ENCODE peak calls at places on chromosomes 11 and 22, in four cellular contexts. C is OCI-LY7, J is HepG2, H is mammary epithelial cell. S is an unnamed sample.

GRCh38 chr11:76228122-76229000 is 22.1 kb upstream of the WNT11 start:
- DNase-seq in C (no peak), J (no peak), H (no peak), S (no peak)

GRCh38 chr11:86143429-86144030 is 74.6 kb upstream of the PICALM start:
- DNase-seq in C (no peak), J (no peak), H (no peak), S (peak)

GRCh38 chr11:11813288-11813962 is 28.3 kb upstream of the USP47 start:
- DNase-seq in C (no peak), J (peak), H (peak), S (peak)

GRCh38 chr11:64876226-64876750 is 2.1 kb downstream of the EHD1 start:
- DNase-seq in C (no peak), J (no peak), H (no peak), S (no peak)

GRCh38 chr11:19577849-19578619 is 134.6 kb upstream of the NAV2 start:
- DNase-seq in C (no peak), J (no peak), H (no peak), S (no peak)

GRCh38 chr11:64356498-64357411 is 2.2 kb upstream of the RPS6KA4 start:
- DNase-seq in C (peak), J (peak), H (no peak), S (peak)

GRCh38 chr11:34208266-34209135 is 103.1 kb downstream of the NAT10 start:
- DNase-seq in C (no peak), J (peak), H (peak), S (peak)

GRCh38 chr22:37213218-37213855 is 1.1 kb upstream of the SSTR3 start:
- DNase-seq in C (no peak), J (no peak), H (no peak), S (no peak)

GRCh38 chr11:61350803-61351202 is 10.9 kb downstream of the CYB561A3 start:
- DNase-seq in C (no peak), J (no peak), H (no peak), S (no peak)

GRCh38 chr22:30004101-30004500 is 76.2 kb upstream of the HORMAD2 start:
- DNase-seq in C (no peak), J (no peak), H (no peak), S (no peak)

GRCh38 chr11:87740968-87741367 is 434.3 kb downstream of the RAB38 start:
- DNase-seq in C (no peak), J (no peak), H (no peak), S (no peak)

GRCh38 chr11:61009392-61010275 is 38.2 kb downstream of the CD6 start:
- DNase-seq in C (no peak), J (no peak), H (no peak), S (no peak)

GRCh38 chr11:67438121-67438902 is 830 bp upstream of the PTPRCAP start:
- DNase-seq in C (peak), J (no peak), H (no peak), S (no peak)

GRCh38 chr11:67441731-67442401 is 1.4 kb downstream of the CORO1B start:
- DNase-seq in C (peak), J (no peak), H (no peak), S (no peak)

GRCh38 chr11:67440229-67441081 is 2.8 kb downstream of the CORO1B start:
- DNase-seq in C (peak), J (no peak), H (no peak), S (no peak)

GRCh38 chr11:67441082-67441683 is 2.1 kb downstream of the CORO1B start:
- DNase-seq in C (peak), J (no peak), H (no peak), S (no peak)

DNA sequence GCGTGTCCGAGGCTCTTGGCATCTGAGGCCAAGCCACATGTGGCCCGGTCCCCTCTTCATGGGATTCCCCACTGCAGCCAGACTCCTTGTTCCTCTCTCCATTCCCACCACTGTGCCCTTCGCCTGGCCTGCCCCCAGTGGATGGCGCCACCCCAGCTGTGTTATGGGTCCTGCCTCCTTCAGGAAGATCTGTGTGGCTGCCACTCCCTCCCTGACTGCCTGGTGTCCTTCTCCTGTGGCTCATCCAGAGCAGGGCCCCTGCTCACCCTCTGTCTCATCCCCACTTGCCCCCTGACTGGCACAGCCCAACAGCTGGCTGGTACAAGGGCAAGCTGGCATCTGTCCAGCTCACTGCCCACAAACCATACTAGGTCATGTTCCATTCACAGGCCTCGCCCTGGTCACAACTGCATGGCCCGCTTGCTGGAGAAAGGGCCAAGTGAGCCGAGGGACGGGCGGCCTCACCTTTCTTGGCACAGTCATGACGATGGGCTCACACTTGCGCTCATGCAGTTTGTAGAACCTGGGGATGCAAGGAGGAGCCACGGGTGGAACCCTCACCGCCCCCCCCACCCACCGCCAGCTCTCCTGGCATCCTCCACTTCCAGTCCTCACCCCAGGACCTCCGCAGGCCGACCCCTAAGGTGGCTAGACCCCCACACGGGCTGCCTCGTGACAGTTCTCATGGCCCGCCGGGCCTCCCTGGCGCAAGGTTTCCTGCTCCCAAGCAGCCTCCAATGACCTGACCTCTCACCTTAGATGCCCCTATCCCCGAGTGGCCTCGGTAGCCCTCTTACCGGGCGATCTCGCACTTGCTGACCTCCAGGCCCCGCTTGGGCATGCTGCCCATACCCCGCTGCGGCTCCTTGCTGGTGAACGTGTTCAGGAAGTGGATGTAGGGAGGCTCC is 2.1 kb upstream of the PTPRCAP start:
- DNase-seq in C (no peak), J (peak), H (no peak), S (peak)
- H3K4me2 ChIP-seq in C (peak), J (no peak), H (no peak), S (no peak)

GRCh38 chr11:35243774-35244173 is 104.8 kb downstream of the CD44 start:
- DNase-seq in C (no peak), J (no peak), H (no peak), S (no peak)

GRCh38 chr11:35246725-35247124 is 107.8 kb downstream of the CD44 start:
- DNase-seq in C (no peak), J (no peak), H (no peak), S (peak)

GRCh38 chr11:35247428-35247827 is 108.5 kb downstream of the CD44 start:
- DNase-seq in C (no peak), J (no peak), H (no peak), S (no peak)

GRCh38 chr11:35247863-35248262 is 108.9 kb downstream of the CD44 start:
- DNase-seq in C (no peak), J (no peak), H (no peak), S (no peak)

GRCh38 chr11:35245786-35246185 is 106.8 kb downstream of the CD44 start:
- DNase-seq in C (no peak), J (no peak), H (no peak), S (no peak)
- H3K4me2 ChIP-seq in C (no peak), J (no peak), H (no peak), S (no peak)

GRCh38 chr11:15875393-15875792 is 481.0 kb downstream of the SOX6 start:
- DNase-seq in C (no peak), J (no peak), H (no peak), S (no peak)
- H3K4me2 ChIP-seq in C (no peak), J (no peak), H (no peak), S (no peak)

DNA sequence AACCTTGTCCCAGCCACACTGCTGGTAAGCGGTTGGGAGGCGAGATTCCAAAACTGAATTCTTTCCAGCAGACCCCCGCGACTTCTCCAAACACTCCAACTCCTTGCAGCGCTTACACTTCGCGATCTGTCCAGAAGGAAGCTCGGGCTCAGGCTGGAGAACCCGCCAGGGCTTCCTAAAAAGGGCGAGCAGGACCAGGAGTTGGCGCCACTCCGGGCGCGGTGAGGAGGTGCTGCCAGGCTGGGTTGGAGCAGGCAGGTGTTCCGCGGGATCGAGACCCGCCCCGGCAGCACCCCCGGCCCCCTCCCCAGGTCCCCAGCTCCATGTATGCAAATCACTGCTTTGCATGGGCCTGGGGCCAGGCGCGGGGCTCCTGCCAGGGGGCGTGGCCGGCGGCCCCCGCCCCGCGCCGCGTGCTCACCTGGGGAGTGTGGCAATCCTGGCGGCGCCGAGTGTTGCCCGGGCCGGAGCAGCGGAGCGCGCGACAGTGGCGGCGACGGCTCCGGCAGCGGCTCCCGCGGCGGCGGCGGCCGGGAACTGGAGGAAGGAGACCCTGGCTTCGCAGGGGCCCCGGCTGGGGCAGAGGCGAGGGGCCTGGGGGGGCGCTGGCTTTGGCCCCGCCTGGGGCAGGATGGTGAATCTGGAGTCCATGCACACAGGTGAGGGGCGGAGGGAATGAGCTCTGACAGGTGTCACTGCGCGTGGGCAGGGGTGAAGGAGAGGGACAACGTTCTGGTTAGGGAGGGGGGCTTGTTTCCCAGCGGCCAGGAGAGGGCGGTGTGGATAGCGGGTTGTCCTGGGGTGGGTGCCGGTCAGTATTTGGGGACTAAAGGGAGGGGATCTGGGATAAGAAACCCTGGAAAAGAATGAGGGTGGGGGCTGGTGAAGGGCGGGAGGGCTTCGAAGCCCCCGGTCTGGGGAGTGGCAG is at the start of gene POU2F3:
- DNase-seq in C (no peak), J (no peak), H (no peak), S (peak)
- H3K4me2 ChIP-seq in C (no peak), J (no peak), H (peak), S (peak)

DNA sequence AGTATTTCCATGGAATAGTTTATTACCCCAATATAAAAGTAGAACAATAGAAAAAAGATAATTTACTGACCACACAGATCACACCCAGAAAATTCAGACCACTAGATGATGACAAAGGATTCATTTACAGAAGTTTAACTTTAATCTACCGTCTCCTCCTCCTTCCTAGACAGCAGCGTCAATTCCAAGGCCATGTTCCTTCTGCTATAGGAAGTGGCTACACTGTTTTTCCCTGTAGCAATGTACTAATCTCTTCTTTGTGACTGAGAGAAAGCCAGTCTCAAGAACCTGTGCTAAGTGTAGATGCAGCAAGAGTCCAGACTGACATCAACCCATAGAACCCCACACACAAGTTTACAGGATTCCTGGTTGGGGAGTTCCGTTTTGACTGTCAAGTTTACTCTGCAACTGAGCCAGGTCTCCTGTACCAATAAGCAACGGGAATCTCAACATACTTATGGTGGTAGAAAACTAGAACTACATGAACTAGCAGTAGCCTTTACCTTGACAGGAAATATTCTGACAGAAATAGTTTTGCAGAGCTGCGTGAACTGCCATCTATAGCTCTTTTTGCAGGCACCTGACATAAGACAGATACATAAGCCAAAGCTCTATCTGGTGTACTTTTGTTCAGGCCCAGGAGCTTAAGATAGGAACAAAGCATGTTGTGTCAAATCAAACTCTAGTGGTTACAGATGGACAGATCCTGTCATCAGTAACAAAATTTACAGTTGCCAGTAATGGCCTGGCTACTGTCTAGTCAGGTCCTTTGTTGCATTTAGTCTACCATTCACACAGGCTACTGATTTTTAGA is 42.9 kb downstream of the MRTFA start:
- DNase-seq in C (peak), J (peak), H (no peak), S (no peak)
- H3K4me2 ChIP-seq in C (peak), J (peak), H (no peak), S (no peak)

GRCh38 chr11:122149232-122149631 is 33.2 kb upstream of the BLID start:
- DNase-seq in C (no peak), J (no peak), H (no peak), S (no peak)
- H3K4me2 ChIP-seq in C (no peak), J (no peak), H (no peak), S (no peak)

GRCh38 chr11:118166641-118167040 is 9.8 kb downstream of the SCN2B start:
- DNase-seq in C (no peak), J (no peak), H (no peak), S (no peak)
- H3K4me2 ChIP-seq in C (no peak), J (no peak), H (no peak), S (no peak)

S was measured in PC-9.